ENCODE peak calls at places on chromosome 4, in four cellular contexts. F is left cardiac atrium, S is HepG2, Z is hypothalamus. W is an unnamed sample.

GRCh38 chr4:174928575-174929253 is 10.6 kb downstream of the ADAM29 start:
- DNase-seq in S (no peak), Z (no peak), F (no peak), W (no peak)

GRCh38 chr4:3719836-3720235 is 46.3 kb upstream of the ADRA2C start:
- DNase-seq in Z (no peak), S (no peak), F (no peak), W (peak)

GRCh38 chr4:15873117-15873516 is 65.4 kb downstream of the FGFBP1 start:
- DNase-seq in F (no peak), S (no peak), Z (no peak), W (no peak)

GRCh38 chr4:37656649-37657048 is 29.5 kb downstream of the RELL1 start:
- DNase-seq in Z (no peak), S (no peak), F (no peak), W (no peak)

GRCh38 chr4:129623233-129623632 is 527.3 kb downstream of the C4orf33 start:
- DNase-seq in Z (no peak), F (no peak), S (no peak), W (no peak)

GRCh38 chr4:68021185-68021584 is 57.9 kb upstream of the TMPRSS11A start:
- DNase-seq in F (no peak), Z (no peak), S (no peak), W (no peak)

GRCh38 chr4:20687894-20688293 is 12.4 kb upstream of the PACRGL start:
- DNase-seq in Z (no peak), S (no peak), F (no peak), W (no peak)

GRCh38 chr4:181650033-181650825 is 593.0 kb upstream of the TENM3 start:
- DNase-seq in S (no peak), Z (no peak), F (no peak), W (no peak)

GRCh38 chr4:83083925-83084475 is 30.5 kb downstream of the PLAC8 start:
- DNase-seq in Z (no peak), S (no peak), F (peak), W (no peak)

GRCh38 chr4:8844976-8845690 is 26.5 kb downstream of the HMX1 start:
- DNase-seq in F (no peak), Z (no peak), S (no peak), W (peak)

GRCh38 chr4:108868606-108869227 is 105.9 kb upstream of the ETNPPL start:
- DNase-seq in S (no peak), Z (no peak), F (no peak), W (no peak)

GRCh38 chr4:152900395-152900794 is 35.7 kb upstream of the FHDC1 start:
- DNase-seq in F (no peak), S (no peak), Z (no peak), W (no peak)

GRCh38 chr4:80407246-80407645 is 71.7 kb downstream of the CFAP299 start:
- DNase-seq in Z (no peak), F (peak), S (no peak), W (no peak)

GRCh38 chr4:16464651-16465050 is 238.4 kb upstream of the TAPT1 start:
- DNase-seq in Z (no peak), F (no peak), S (no peak), W (no peak)

GRCh38 chr4:87919951-87920350 is 55.6 kb upstream of the SPP1 start:
- DNase-seq in F (no peak), Z (no peak), S (no peak), W (no peak)

GRCh38 chr4:80101768-80102116 is 28.7 kb upstream of the ANTXR2 start:
- DNase-seq in Z (no peak), S (no peak), F (no peak), W (no peak)

GRCh38 chr4:16229604-16230003 is 3.3 kb upstream of the TAPT1 start:
- DNase-seq in S (no peak), F (no peak), Z (no peak), W (no peak)

GRCh38 chr4:152117501-152117900 is 356.7 kb upstream of the GATB start:
- DNase-seq in Z (no peak), F (no peak), S (no peak), W (no peak)

GRCh38 chr4:121217385-121217784 is 53.3 kb upstream of the TNIP3 start:
- DNase-seq in Z (no peak), S (no peak), F (no peak), W (no peak)

GRCh38 chr4:156298230-156298629 is 344.6 kb upstream of the CTSO start:
- DNase-seq in Z (no peak), F (peak), S (no peak), W (no peak)

GRCh38 chr4:163863082-163863481 is 368.6 kb downstream of the TMA16 start:
- DNase-seq in F (no peak), S (no peak), Z (no peak), W (no peak)

GRCh38 chr4:138957302-138957701 is 58.3 kb upstream of the NOCT start:
- DNase-seq in F (no peak), S (no peak), Z (no peak), W (no peak)

GRCh38 chr4:142407569-142407968 is 438.5 kb downstream of the INPP4B start:
- DNase-seq in F (no peak), S (no peak), Z (no peak), W (no peak)

GRCh38 chr4:156252300-156253016 is 298.8 kb upstream of the CTSO start:
- DNase-seq in S (no peak), F (no peak), Z (no peak), W (no peak)

GRCh38 chr4:119317996-119318395 is 3.9 kb downstream of the FABP2 start:
- DNase-seq in Z (no peak), F (no peak), S (no peak), W (no peak)

GRCh38 chr4:108941914-108942379 is 179.1 kb upstream of the ETNPPL start:
- DNase-seq in F (no peak), S (no peak), Z (no peak), W (no peak)

GRCh38 chr4:1094336-1094690 is 19.1 kb downstream of the RNF212 start:
- DNase-seq in F (no peak), Z (no peak), S (no peak), W (no peak)

GRCh38 chr4:188858696-188859095 is 719.5 kb downstream of the TRIML1 start:
- DNase-seq in F (no peak), Z (no peak), S (no peak), W (no peak)

GRCh38 chr4:165301833-165302232 is 25.6 kb upstream of the MSMO1 start:
- DNase-seq in Z (no peak), S (no peak), F (no peak), W (no peak)

GRCh38 chr4:168614316-168615057 is 117.6 kb downstream of the PALLD start:
- DNase-seq in F (no peak), S (no peak), Z (no peak), W (no peak)

GRCh38 chr4:47543331-47543730 is 58.3 kb downstream of the ATP10D start:
- DNase-seq in S (no peak), F (no peak), Z (no peak), W (no peak)

GRCh38 chr4:78971326-78971725 is 32.1 kb upstream of the PAQR3 start:
- DNase-seq in S (no peak), F (no peak), Z (peak), W (no peak)

GRCh38 chr4:45283352-45283751 is 557.0 kb upstream of the GNPDA2 start:
- DNase-seq in S (no peak), Z (no peak), F (no peak), W (peak)

GRCh38 chr4:76090241-76090691 is 15.8 kb downstream of the ART3 start:
- DNase-seq in Z (no peak), S (peak), F (no peak), W (no peak)

GRCh38 chr4:122577808-122578781 is 42.8 kb downstream of the IL21 start:
- DNase-seq in F (no peak), S (peak), Z (no peak), W (no peak)

GRCh38 chr4:15888515-15888914 is 50.0 kb downstream of the FGFBP1 start:
- DNase-seq in S (no peak), F (no peak), Z (no peak), W (no peak)

W was measured in kidney.